ENCODE peak calls at places on chromosomes 7 and 10, in ten cellular contexts. One of them, this sample, is unnamed.

GRCh38 chr7:22885824-22886255 is 63.2 kb upstream of the TOMM7 start:
- DNase-seq in neural crest cell: no peak
- DNase-seq in hepatocyte: no peak
- DNase-seq in CD8-positive, alpha-beta T cell: no peak
- DNase-seq in foreskin fibroblast: no peak
- DNase-seq in nephron progenitor cell: no peak
- DNase-seq in progenitor cell of endocrine pancreas: no peak
- DNase-seq in fibroblast of lung: no peak
- DNase-seq in B cell: peak; percentile 23
- DNase-seq in upper lobe of right lung: no peak
- DNase-seq in this sample: peak; percentile 11

GRCh38 chr10:114042895-114043531 is 653 bp upstream of the ADRB1 start:
- DNase-seq in foreskin fibroblast: no peak
- DNase-seq in nephron progenitor cell: peak; percentile 51
- DNase-seq in progenitor cell of endocrine pancreas: peak; percentile 14
- DNase-seq in hepatocyte: peak; percentile 39
- DNase-seq in upper lobe of right lung: peak; percentile 82
- DNase-seq in neural crest cell: no peak
- DNase-seq in B cell: peak; percentile 36
- DNase-seq in CD8-positive, alpha-beta T cell: no peak
- DNase-seq in fibroblast of lung: peak; percentile 45
- DNase-seq in this sample: no peak

GRCh38 chr10:31782701-31783100 is 145.9 kb downstream of the ARHGAP12 start:
- DNase-seq in fibroblast of lung: no peak
- DNase-seq in hepatocyte: no peak
- DNase-seq in foreskin fibroblast: no peak
- DNase-seq in neural crest cell: no peak
- DNase-seq in nephron progenitor cell: no peak
- DNase-seq in upper lobe of right lung: no peak
- DNase-seq in CD8-positive, alpha-beta T cell: no peak
- DNase-seq in progenitor cell of endocrine pancreas: no peak
- DNase-seq in B cell: no peak
- DNase-seq in this sample: no peak

GRCh38 chr7:90701021-90701420 is 104.9 kb downstream of the CDK14 start:
- DNase-seq in progenitor cell of endocrine pancreas: no peak
- DNase-seq in CD8-positive, alpha-beta T cell: no peak
- DNase-seq in hepatocyte: no peak
- DNase-seq in nephron progenitor cell: no peak
- DNase-seq in neural crest cell: no peak
- DNase-seq in fibroblast of lung: no peak
- DNase-seq in B cell: peak; percentile 27
- DNase-seq in upper lobe of right lung: no peak
- DNase-seq in foreskin fibroblast: no peak
- DNase-seq in this sample: no peak

GRCh38 chr7:37247881-37248280 is 200.8 kb downstream of the ELMO1 start:
- DNase-seq in nephron progenitor cell: no peak
- DNase-seq in hepatocyte: peak; percentile 60
- DNase-seq in neural crest cell: no peak
- DNase-seq in B cell: no peak
- DNase-seq in upper lobe of right lung: no peak
- DNase-seq in fibroblast of lung: peak; percentile 32
- DNase-seq in foreskin fibroblast: no peak
- DNase-seq in CD8-positive, alpha-beta T cell: no peak
- DNase-seq in progenitor cell of endocrine pancreas: no peak
- DNase-seq in this sample: no peak

GRCh38 chr10:97224483-97225435 is 39.0 kb upstream of the SLIT1 start:
- DNase-seq in neural crest cell: no peak
- DNase-seq in CD8-positive, alpha-beta T cell: no peak
- DNase-seq in nephron progenitor cell: no peak
- DNase-seq in upper lobe of right lung: no peak
- DNase-seq in hepatocyte: no peak
- DNase-seq in progenitor cell of endocrine pancreas: no peak
- DNase-seq in foreskin fibroblast: no peak
- DNase-seq in fibroblast of lung: peak; percentile 23
- DNase-seq in B cell: no peak
- DNase-seq in this sample: no peak

GRCh38 chr10:100827819-100828743 is 82.7 kb downstream of the PAX2 start:
- DNase-seq in hepatocyte: peak; percentile 74
- DNase-seq in B cell: peak; percentile 66
- DNase-seq in neural crest cell: peak; percentile 50
- DNase-seq in foreskin fibroblast: peak; percentile 7
- DNase-seq in nephron progenitor cell: peak; percentile 79
- DNase-seq in fibroblast of lung: peak; percentile 3
- DNase-seq in progenitor cell of endocrine pancreas: peak; percentile 51
- DNase-seq in upper lobe of right lung: no peak
- DNase-seq in CD8-positive, alpha-beta T cell: no peak
- DNase-seq in this sample: no peak

GRCh38 chr7:155106356-155106755 is 36.2 kb downstream of the HTR5A start:
- DNase-seq in foreskin fibroblast: no peak
- DNase-seq in upper lobe of right lung: no peak
- DNase-seq in CD8-positive, alpha-beta T cell: no peak
- DNase-seq in hepatocyte: no peak
- DNase-seq in neural crest cell: no peak
- DNase-seq in fibroblast of lung: no peak
- DNase-seq in progenitor cell of endocrine pancreas: no peak
- DNase-seq in B cell: no peak
- DNase-seq in nephron progenitor cell: no peak
- DNase-seq in this sample: no peak

GRCh38 chr10:45163315-45163975 is 152.0 kb downstream of the OR13A1 start:
- DNase-seq in upper lobe of right lung: no peak
- DNase-seq in progenitor cell of endocrine pancreas: no peak
- DNase-seq in neural crest cell: no peak
- DNase-seq in B cell: no peak
- DNase-seq in fibroblast of lung: no peak
- DNase-seq in foreskin fibroblast: no peak
- DNase-seq in nephron progenitor cell: no peak
- DNase-seq in CD8-positive, alpha-beta T cell: no peak
- DNase-seq in hepatocyte: no peak
- DNase-seq in this sample: no peak

GRCh38 chr7:91034459-91035368 is 229.5 kb upstream of the FZD1 start:
- DNase-seq in foreskin fibroblast: peak; percentile 36
- DNase-seq in nephron progenitor cell: peak; percentile 47
- DNase-seq in progenitor cell of endocrine pancreas: peak; percentile 31
- DNase-seq in hepatocyte: peak; percentile 73
- DNase-seq in neural crest cell: peak; percentile 53
- DNase-seq in B cell: peak; percentile 57
- DNase-seq in fibroblast of lung: peak; percentile 44
- DNase-seq in upper lobe of right lung: no peak
- DNase-seq in CD8-positive, alpha-beta T cell: no peak
- DNase-seq in this sample: no peak

GRCh38 chr10:75029420-75029819 is 82.0 kb upstream of the SAMD8 start:
- DNase-seq in CD8-positive, alpha-beta T cell: no peak
- DNase-seq in fibroblast of lung: no peak
- DNase-seq in hepatocyte: no peak
- DNase-seq in nephron progenitor cell: no peak
- DNase-seq in upper lobe of right lung: no peak
- DNase-seq in B cell: no peak
- DNase-seq in progenitor cell of endocrine pancreas: no peak
- DNase-seq in neural crest cell: no peak
- DNase-seq in foreskin fibroblast: no peak
- DNase-seq in this sample: no peak

GRCh38 chr7:134472572-134473242 is 13.8 kb upstream of the AKR1B1 start:
- DNase-seq in CD8-positive, alpha-beta T cell: no peak
- DNase-seq in nephron progenitor cell: no peak
- DNase-seq in upper lobe of right lung: no peak
- DNase-seq in foreskin fibroblast: no peak
- DNase-seq in B cell: no peak
- DNase-seq in neural crest cell: no peak
- DNase-seq in progenitor cell of endocrine pancreas: no peak
- DNase-seq in fibroblast of lung: no peak
- DNase-seq in hepatocyte: no peak
- DNase-seq in this sample: no peak

GRCh38 chr7:152341039-152341913 is 94.5 kb downstream of the KMT2C start:
- DNase-seq in neural crest cell: no peak
- DNase-seq in foreskin fibroblast: peak; percentile 52
- DNase-seq in fibroblast of lung: peak; percentile 64
- DNase-seq in B cell: peak; percentile 31
- DNase-seq in progenitor cell of endocrine pancreas: no peak
- DNase-seq in CD8-positive, alpha-beta T cell: no peak
- DNase-seq in nephron progenitor cell: peak; percentile 11
- DNase-seq in hepatocyte: peak; percentile 67
- DNase-seq in upper lobe of right lung: no peak
- DNase-seq in this sample: no peak

GRCh38 chr7:131249003-131249402 is 78.7 kb upstream of the MKLN1 start:
- DNase-seq in progenitor cell of endocrine pancreas: no peak
- DNase-seq in B cell: no peak
- DNase-seq in hepatocyte: peak; percentile 72
- DNase-seq in neural crest cell: no peak
- DNase-seq in nephron progenitor cell: no peak
- DNase-seq in CD8-positive, alpha-beta T cell: no peak
- DNase-seq in foreskin fibroblast: peak; percentile 97
- DNase-seq in fibroblast of lung: peak; percentile 98
- DNase-seq in upper lobe of right lung: peak; percentile 70
- DNase-seq in this sample: no peak

GRCh38 chr10:42933454-42934340 is 143.2 kb upstream of the RET start:
- DNase-seq in hepatocyte: peak; percentile 44
- DNase-seq in B cell: no peak
- DNase-seq in upper lobe of right lung: peak; percentile 64
- DNase-seq in foreskin fibroblast: no peak
- DNase-seq in nephron progenitor cell: peak; percentile 43
- DNase-seq in neural crest cell: no peak
- DNase-seq in progenitor cell of endocrine pancreas: no peak
- DNase-seq in fibroblast of lung: peak; percentile 0
- DNase-seq in CD8-positive, alpha-beta T cell: no peak
- DNase-seq in this sample: peak; percentile 12

GRCh38 chr10:126842836-126843235 is 62.4 kb upstream of the DOCK1 start:
- DNase-seq in progenitor cell of endocrine pancreas: no peak
- DNase-seq in hepatocyte: no peak
- DNase-seq in foreskin fibroblast: no peak
- DNase-seq in neural crest cell: peak; percentile 46
- DNase-seq in fibroblast of lung: no peak
- DNase-seq in upper lobe of right lung: no peak
- DNase-seq in B cell: no peak
- DNase-seq in nephron progenitor cell: no peak
- DNase-seq in CD8-positive, alpha-beta T cell: no peak
- DNase-seq in this sample: no peak

GRCh38 chr7:51428226-51428887 is 111.7 kb upstream of the COBL start:
- DNase-seq in nephron progenitor cell: no peak
- DNase-seq in B cell: no peak
- DNase-seq in fibroblast of lung: no peak
- DNase-seq in upper lobe of right lung: no peak
- DNase-seq in hepatocyte: peak; percentile 46
- DNase-seq in CD8-positive, alpha-beta T cell: no peak
- DNase-seq in foreskin fibroblast: no peak
- DNase-seq in progenitor cell of endocrine pancreas: no peak
- DNase-seq in neural crest cell: no peak
- DNase-seq in this sample: no peak
- TF ChIP-seq CTCF in nephron progenitor cell: peak; percentile 30
- TF ChIP-seq CTCF in B cell: no peak
- TF ChIP-seq CTCF in fibroblast of lung: peak; percentile 9
- TF ChIP-seq CTCF in upper lobe of right lung: no peak
- TF ChIP-seq CTCF in hepatocyte: peak; percentile 64
- TF ChIP-seq CTCF in CD8-positive, alpha-beta T cell: no peak
- TF ChIP-seq CTCF in foreskin fibroblast: no peak
- TF ChIP-seq CTCF in progenitor cell of endocrine pancreas: peak; percentile 62
- TF ChIP-seq CTCF in neural crest cell: peak; percentile 68
- TF ChIP-seq CTCF in this sample: no peak

GRCh38 chr7:109059089-109059488 is 489.4 kb downstream of the DNAJB9 start:
- DNase-seq in foreskin fibroblast: no peak
- DNase-seq in CD8-positive, alpha-beta T cell: no peak
- DNase-seq in upper lobe of right lung: no peak
- DNase-seq in fibroblast of lung: no peak
- DNase-seq in hepatocyte: no peak
- DNase-seq in B cell: no peak
- DNase-seq in nephron progenitor cell: no peak
- DNase-seq in progenitor cell of endocrine pancreas: no peak
- DNase-seq in neural crest cell: no peak
- DNase-seq in this sample: no peak
- TF ChIP-seq CTCF in foreskin fibroblast: no peak
- TF ChIP-seq CTCF in CD8-positive, alpha-beta T cell: no peak
- TF ChIP-seq CTCF in upper lobe of right lung: no peak
- TF ChIP-seq CTCF in fibroblast of lung: no peak
- TF ChIP-seq CTCF in hepatocyte: no peak
- TF ChIP-seq CTCF in B cell: no peak
- TF ChIP-seq CTCF in nephron progenitor cell: no peak
- TF ChIP-seq CTCF in progenitor cell of endocrine pancreas: no peak
- TF ChIP-seq CTCF in neural crest cell: no peak
- TF ChIP-seq CTCF in this sample: no peak

DNA sequence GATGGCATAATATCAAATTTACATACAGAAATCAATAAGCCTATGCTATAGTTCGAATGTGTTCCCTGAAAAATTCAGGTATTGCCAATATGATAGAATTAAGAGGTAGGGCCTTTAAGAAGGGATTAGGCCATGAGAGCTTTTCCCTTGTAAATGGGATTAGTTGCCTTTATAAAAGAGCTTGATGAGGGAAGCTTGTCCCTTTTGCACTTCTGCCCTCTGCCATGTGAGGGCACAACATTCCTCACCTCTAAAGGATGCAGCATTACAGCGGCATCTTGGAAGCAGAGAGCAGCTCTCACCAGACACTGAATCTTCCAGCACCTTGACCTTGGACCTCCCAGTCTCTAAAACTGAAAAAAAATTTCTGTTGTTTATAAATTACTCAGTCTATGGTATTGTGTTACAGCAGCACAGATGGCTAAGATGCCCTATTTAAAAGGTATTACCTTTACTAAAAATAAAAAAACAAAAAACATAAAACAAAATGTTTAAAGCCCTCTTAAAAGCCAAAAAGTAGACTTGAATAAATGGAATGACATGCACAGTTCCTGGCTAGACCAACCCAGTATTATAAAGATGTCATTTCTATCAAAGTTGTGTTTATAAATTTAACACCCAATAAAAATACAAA is 909.6 kb downstream of the REEP3 start:
- DNase-seq in nephron progenitor cell: peak; percentile 39
- DNase-seq in progenitor cell of endocrine pancreas: no peak
- DNase-seq in foreskin fibroblast: no peak
- DNase-seq in fibroblast of lung: no peak
- DNase-seq in neural crest cell: peak; percentile 22
- DNase-seq in B cell: no peak
- DNase-seq in hepatocyte: peak; percentile 50
- DNase-seq in upper lobe of right lung: no peak
- DNase-seq in CD8-positive, alpha-beta T cell: no peak
- DNase-seq in this sample: no peak
- TF ChIP-seq CTCF in nephron progenitor cell: peak; percentile 49
- TF ChIP-seq CTCF in progenitor cell of endocrine pancreas: peak; percentile 58
- TF ChIP-seq CTCF in foreskin fibroblast: no peak
- TF ChIP-seq CTCF in fibroblast of lung: peak; percentile 28
- TF ChIP-seq CTCF in neural crest cell: peak; percentile 55
- TF ChIP-seq CTCF in B cell: no peak
- TF ChIP-seq CTCF in hepatocyte: peak; percentile 50
- TF ChIP-seq CTCF in upper lobe of right lung: peak; percentile 22
- TF ChIP-seq CTCF in CD8-positive, alpha-beta T cell: no peak
- TF ChIP-seq CTCF in this sample: no peak

GRCh38 chr7:6423942-6424701 is 23.6 kb downstream of the DAGLB start:
- DNase-seq in B cell: no peak
- DNase-seq in upper lobe of right lung: peak; percentile 74
- DNase-seq in nephron progenitor cell: no peak
- DNase-seq in fibroblast of lung: no peak
- DNase-seq in progenitor cell of endocrine pancreas: no peak
- DNase-seq in foreskin fibroblast: no peak
- DNase-seq in neural crest cell: no peak
- DNase-seq in CD8-positive, alpha-beta T cell: no peak
- DNase-seq in hepatocyte: no peak
- DNase-seq in this sample: no peak
- TF ChIP-seq CTCF in B cell: no peak
- TF ChIP-seq CTCF in upper lobe of right lung: no peak
- TF ChIP-seq CTCF in nephron progenitor cell: no peak
- TF ChIP-seq CTCF in fibroblast of lung: no peak
- TF ChIP-seq CTCF in progenitor cell of endocrine pancreas: no peak
- TF ChIP-seq CTCF in foreskin fibroblast: no peak
- TF ChIP-seq CTCF in neural crest cell: no peak
- TF ChIP-seq CTCF in CD8-positive, alpha-beta T cell: no peak
- TF ChIP-seq CTCF in hepatocyte: peak; percentile 5
- TF ChIP-seq CTCF in this sample: no peak

GRCh38 chr7:46202379-46202778 is 281.3 kb upstream of the IGFBP3 start:
- DNase-seq in fibroblast of lung: no peak
- DNase-seq in foreskin fibroblast: no peak
- DNase-seq in CD8-positive, alpha-beta T cell: no peak
- DNase-seq in neural crest cell: no peak
- DNase-seq in upper lobe of right lung: no peak
- DNase-seq in hepatocyte: no peak
- DNase-seq in B cell: no peak
- DNase-seq in nephron progenitor cell: no peak
- DNase-seq in progenitor cell of endocrine pancreas: no peak
- DNase-seq in this sample: no peak
- TF ChIP-seq CTCF in fibroblast of lung: no peak
- TF ChIP-seq CTCF in foreskin fibroblast: no peak
- TF ChIP-seq CTCF in CD8-positive, alpha-beta T cell: no peak
- TF ChIP-seq CTCF in neural crest cell: no peak
- TF ChIP-seq CTCF in upper lobe of right lung: no peak
- TF ChIP-seq CTCF in hepatocyte: no peak
- TF ChIP-seq CTCF in B cell: no peak
- TF ChIP-seq CTCF in nephron progenitor cell: no peak
- TF ChIP-seq CTCF in progenitor cell of endocrine pancreas: no peak
- TF ChIP-seq CTCF in this sample: no peak